ENCODE peak calls at places on chromosome 19, in six cellular contexts. One of them, this sample, is unnamed.

GRCh38 chr19:1956143-1956537 is 15.2 kb downstream of the CSNK1G2 start:
- DNase-seq in AG04449: no peak
- DNase-seq in AG10803: no peak
- DNase-seq in M059J: no peak
- DNase-seq in non-pigmented ciliary epithelial cell: no peak
- DNase-seq in effector CD8-positive, alpha-beta T cell: no peak
- DNase-seq in this sample: no peak

GRCh38 chr19:18645035-18645511 is 8.2 kb downstream of the KLHL26 start:
- DNase-seq in non-pigmented ciliary epithelial cell: no peak
- DNase-seq in effector CD8-positive, alpha-beta T cell: no peak
- DNase-seq in M059J: no peak
- DNase-seq in AG10803: no peak
- DNase-seq in AG04449: no peak
- DNase-seq in this sample: peak; percentile 22

GRCh38 chr19:14061751-14062557 is at the start of gene PALM3:
- DNase-seq in effector CD8-positive, alpha-beta T cell: no peak
- DNase-seq in M059J: no peak
- DNase-seq in AG10803: no peak
- DNase-seq in non-pigmented ciliary epithelial cell: no peak
- DNase-seq in AG04449: no peak
- DNase-seq in this sample: no peak

GRCh38 chr19:52351512-52351911 is 15.5 kb downstream of the ZNF610 start:
- DNase-seq in non-pigmented ciliary epithelial cell: no peak
- DNase-seq in AG10803: no peak
- DNase-seq in AG04449: no peak
- DNase-seq in M059J: no peak
- DNase-seq in effector CD8-positive, alpha-beta T cell: no peak
- DNase-seq in this sample: no peak

GRCh38 chr19:5693195-5694166 is 3.4 kb downstream of the RPL36 start:
- DNase-seq in AG04449: no peak
- DNase-seq in effector CD8-positive, alpha-beta T cell: no peak
- DNase-seq in M059J: no peak
- DNase-seq in non-pigmented ciliary epithelial cell: no peak
- DNase-seq in AG10803: no peak
- DNase-seq in this sample: no peak

GRCh38 chr19:28880735-28881401 is 332.1 kb downstream of the UQCRFS1 start:
- DNase-seq in AG10803: no peak
- DNase-seq in M059J: no peak
- DNase-seq in AG04449: no peak
- DNase-seq in effector CD8-positive, alpha-beta T cell: no peak
- DNase-seq in non-pigmented ciliary epithelial cell: no peak
- DNase-seq in this sample: no peak

GRCh38 chr19:47019431-47020041 is at the start of gene NPAS1:
- DNase-seq in M059J: no peak
- DNase-seq in AG04449: no peak
- DNase-seq in AG10803: no peak
- DNase-seq in non-pigmented ciliary epithelial cell: no peak
- DNase-seq in effector CD8-positive, alpha-beta T cell: no peak
- DNase-seq in this sample: peak; percentile 60

GRCh38 chr19:45772130-45772880 is 3.3 kb upstream of the SIX5 start:
- DNase-seq in M059J: peak; percentile 29
- DNase-seq in effector CD8-positive, alpha-beta T cell: no peak
- DNase-seq in AG04449: no peak
- DNase-seq in non-pigmented ciliary epithelial cell: no peak
- DNase-seq in AG10803: no peak
- DNase-seq in this sample: no peak

GRCh38 chr19:4369888-4370260 is 26.5 kb downstream of the MPND start:
- DNase-seq in effector CD8-positive, alpha-beta T cell: peak; percentile 26
- DNase-seq in AG10803: peak; percentile 65
- DNase-seq in AG04449: no peak
- DNase-seq in M059J: no peak
- DNase-seq in non-pigmented ciliary epithelial cell: no peak
- DNase-seq in this sample: no peak

GRCh38 chr19:12833747-12834417 is 497 bp downstream of the RTBDN start:
- DNase-seq in AG10803: no peak
- DNase-seq in M059J: no peak
- DNase-seq in non-pigmented ciliary epithelial cell: no peak
- DNase-seq in effector CD8-positive, alpha-beta T cell: no peak
- DNase-seq in AG04449: no peak
- DNase-seq in this sample: peak; percentile 45

GRCh38 chr19:47587295-47587694 is 14.3 kb upstream of the ZNF541 start:
- DNase-seq in AG10803: peak; percentile 44
- DNase-seq in M059J: peak; percentile 73
- DNase-seq in non-pigmented ciliary epithelial cell: no peak
- DNase-seq in AG04449: no peak
- DNase-seq in effector CD8-positive, alpha-beta T cell: no peak
- DNase-seq in this sample: peak; percentile 25

GRCh38 chr19:13962738-13963602 is 10.7 kb downstream of the DCAF15 start:
- DNase-seq in AG04449: no peak
- DNase-seq in effector CD8-positive, alpha-beta T cell: no peak
- DNase-seq in non-pigmented ciliary epithelial cell: no peak
- DNase-seq in AG10803: no peak
- DNase-seq in M059J: no peak
- DNase-seq in this sample: no peak

GRCh38 chr19:8305798-8306197 is 2.4 kb downstream of the CD320 start:
- DNase-seq in AG04449: no peak
- DNase-seq in AG10803: no peak
- DNase-seq in M059J: no peak
- DNase-seq in non-pigmented ciliary epithelial cell: no peak
- DNase-seq in effector CD8-positive, alpha-beta T cell: no peak
- DNase-seq in this sample: no peak

GRCh38 chr19:6060600-6061391 is 49.5 kb downstream of the RFX2 start:
- DNase-seq in effector CD8-positive, alpha-beta T cell: no peak
- DNase-seq in non-pigmented ciliary epithelial cell: no peak
- DNase-seq in M059J: peak; percentile 95
- DNase-seq in AG10803: peak; percentile 88
- DNase-seq in AG04449: no peak
- DNase-seq in this sample: peak; percentile 71

GRCh38 chr19:29014857-29015436 is 198.0 kb downstream of the UQCRFS1 start:
- DNase-seq in AG04449: no peak
- DNase-seq in AG10803: peak; percentile 25
- DNase-seq in non-pigmented ciliary epithelial cell: no peak
- DNase-seq in M059J: no peak
- DNase-seq in effector CD8-positive, alpha-beta T cell: no peak
- DNase-seq in this sample: peak; percentile 30

GRCh38 chr19:12617646-12618045 is 6.9 kb downstream of the ZNF791 start:
- DNase-seq in non-pigmented ciliary epithelial cell: no peak
- DNase-seq in M059J: no peak
- DNase-seq in AG04449: no peak
- DNase-seq in AG10803: no peak
- DNase-seq in effector CD8-positive, alpha-beta T cell: no peak
- DNase-seq in this sample: no peak

GRCh38 chr19:5308471-5309437 is 31.9 kb downstream of the PTPRS start:
- DNase-seq in M059J: peak; percentile 77
- DNase-seq in effector CD8-positive, alpha-beta T cell: no peak
- DNase-seq in non-pigmented ciliary epithelial cell: peak; percentile 55
- DNase-seq in AG10803: peak; percentile 67
- DNase-seq in AG04449: peak; percentile 47
- DNase-seq in this sample: peak; percentile 68

GRCh38 chr19:14004619-14005380 is 1.3 kb downstream of the RFX1 start:
- DNase-seq in effector CD8-positive, alpha-beta T cell: no peak
- DNase-seq in AG10803: peak; percentile 42
- DNase-seq in M059J: no peak
- DNase-seq in non-pigmented ciliary epithelial cell: no peak
- DNase-seq in AG04449: no peak
- DNase-seq in this sample: peak; percentile 63

GRCh38 chr19:335486-336066 is 9.0 kb downstream of the MIER2 start:
- DNase-seq in non-pigmented ciliary epithelial cell: no peak
- DNase-seq in AG04449: no peak
- DNase-seq in AG10803: no peak
- DNase-seq in effector CD8-positive, alpha-beta T cell: no peak
- DNase-seq in M059J: no peak
- DNase-seq in this sample: no peak

GRCh38 chr19:41688098-41688497 is at the start of gene CEACAM7:
- DNase-seq in effector CD8-positive, alpha-beta T cell: no peak
- DNase-seq in AG04449: no peak
- DNase-seq in AG10803: no peak
- DNase-seq in M059J: no peak
- DNase-seq in non-pigmented ciliary epithelial cell: no peak
- DNase-seq in this sample: no peak

GRCh38 chr19:40139533-40140287 is 49.0 kb upstream of the ZNF780A start:
- DNase-seq in AG10803: peak; percentile 59
- DNase-seq in AG04449: no peak
- DNase-seq in effector CD8-positive, alpha-beta T cell: no peak
- DNase-seq in non-pigmented ciliary epithelial cell: no peak
- DNase-seq in M059J: peak; percentile 51
- DNase-seq in this sample: peak; percentile 78

GRCh38 chr19:24159707-24160106 is 72.7 kb downstream of the ZNF254 start:
- DNase-seq in effector CD8-positive, alpha-beta T cell: no peak
- DNase-seq in AG04449: no peak
- DNase-seq in M059J: peak; percentile 9
- DNase-seq in non-pigmented ciliary epithelial cell: no peak
- DNase-seq in AG10803: no peak
- DNase-seq in this sample: peak; percentile 10

GRCh38 chr19:23415561-23416191 is 20.4 kb upstream of the ZNF91 start:
- DNase-seq in AG04449: no peak
- DNase-seq in effector CD8-positive, alpha-beta T cell: no peak
- DNase-seq in AG10803: no peak
- DNase-seq in M059J: peak; percentile 84
- DNase-seq in non-pigmented ciliary epithelial cell: no peak
- DNase-seq in this sample: peak; percentile 25

GRCh38 chr19:13597625-13598024 is 91.3 kb upstream of the CACNA1A start:
- DNase-seq in M059J: peak; percentile 71
- DNase-seq in effector CD8-positive, alpha-beta T cell: no peak
- DNase-seq in AG10803: peak; percentile 74
- DNase-seq in non-pigmented ciliary epithelial cell: peak; percentile 35
- DNase-seq in AG04449: peak; percentile 17
- DNase-seq in this sample: peak; percentile 85

GRCh38 chr19:14515501-14516047 is 2.6 kb downstream of the DNAJB1 start:
- DNase-seq in non-pigmented ciliary epithelial cell: no peak
- DNase-seq in AG04449: no peak
- DNase-seq in AG10803: no peak
- DNase-seq in M059J: no peak
- DNase-seq in effector CD8-positive, alpha-beta T cell: no peak
- DNase-seq in this sample: no peak

GRCh38 chr19:40803857-40804782 is 5.1 kb downstream of the EGLN2 start:
- DNase-seq in AG04449: no peak
- DNase-seq in effector CD8-positive, alpha-beta T cell: peak; percentile 38
- DNase-seq in AG10803: no peak
- DNase-seq in M059J: no peak
- DNase-seq in non-pigmented ciliary epithelial cell: no peak
- DNase-seq in this sample: no peak

GRCh38 chr19:48644839-48645651 is 942 bp downstream of the CA11 start:
- DNase-seq in effector CD8-positive, alpha-beta T cell: peak; percentile 60
- DNase-seq in AG10803: peak; percentile 64
- DNase-seq in AG04449: no peak
- DNase-seq in non-pigmented ciliary epithelial cell: no peak
- DNase-seq in M059J: peak; percentile 73
- DNase-seq in this sample: peak; percentile 81